ENCODE peak calls at places on chromosomes 11 and 22, in seven cellular contexts. F, Z, O, B, G, V and S are unnamed samples.

GRCh38 chr11:43937434-43938411 is 4.7 kb upstream of the C11orf96 start:
- DNase-seq in F (peak; percentile 69), Z (no peak), O (peak; percentile 70), B (no peak), G (no peak), V (no peak), S (no peak)

GRCh38 chr11:73314121-73314948 is 6.3 kb downstream of the ARHGEF17 start:
- DNase-seq in F (peak; percentile 33), Z (no peak), O (peak; percentile 80), B (no peak), G (peak; percentile 88), V (no peak), S (no peak)

GRCh38 chr22:17820879-17821439 is 46.7 kb upstream of the BID start:
- DNase-seq in F (no peak), Z (no peak), O (no peak), B (no peak), G (no peak), V (no peak), S (no peak)

GRCh38 chr11:69007978-69008381 is 5.1 kb downstream of the MRGPRF start:
- DNase-seq in F (no peak), Z (no peak), O (peak; percentile 26), B (no peak), G (peak; percentile 82), V (no peak), S (no peak)

GRCh38 chr11:125084761-125085231 is 21.7 kb downstream of the SLC37A2 start:
- DNase-seq in F (no peak), Z (no peak), O (no peak), B (no peak), G (no peak), V (no peak), S (no peak)

GRCh38 chr11:88623536-88623935 is 286.0 kb upstream of the CTSC start:
- DNase-seq in F (no peak), Z (no peak), O (peak; percentile 59), B (no peak), G (no peak), V (no peak), S (no peak)

GRCh38 chr11:73384871-73385692 is 8.9 kb downstream of the RELT start:
- DNase-seq in F (no peak), Z (peak; percentile 60), O (no peak), B (no peak), G (peak; percentile 81), V (no peak), S (no peak)

GRCh38 chr22:50247748-50248147 is 2.9 kb upstream of the TUBGCP6 start:
- DNase-seq in F (no peak), Z (peak; percentile 82), O (peak; percentile 81), B (no peak), G (peak; percentile 84), V (no peak), S (no peak)

GRCh38 chr22:25120761-25121212 is 78.9 kb upstream of the CRYBB3 start:
- DNase-seq in F (no peak), Z (peak; percentile 57), O (no peak), B (no peak), G (peak; percentile 85), V (no peak), S (no peak)

GRCh38 chr11:12114487-12115033 is 4.2 kb downstream of the MICAL2 start:
- DNase-seq in F (no peak), Z (no peak), O (peak; percentile 84), B (no peak), G (no peak), V (no peak), S (no peak)

GRCh38 chr11:112453601-112454577 is 193.2 kb upstream of the PLET1 start:
- DNase-seq in F (peak; percentile 20), Z (peak; percentile 53), O (peak; percentile 52), B (peak; percentile 11), G (no peak), V (no peak), S (no peak)

GRCh38 chr22:37278261-37278660 is 4.0 kb upstream of the CYTH4 start:
- DNase-seq in F (no peak), Z (no peak), O (no peak), B (no peak), G (no peak), V (no peak), S (no peak)

GRCh38 chr11:12777208-12777874 is 103.1 kb downstream of the TEAD1 start:
- DNase-seq in F (peak; percentile 25), Z (no peak), O (peak; percentile 54), B (peak; percentile 51), G (no peak), V (no peak), S (no peak)

GRCh38 chr11:11444027-11444799 is 91.2 kb upstream of the CSNK2A3 start:
- DNase-seq in F (peak; percentile 25), Z (no peak), O (peak; percentile 55), B (no peak), G (no peak), V (no peak), S (no peak)

DNA sequence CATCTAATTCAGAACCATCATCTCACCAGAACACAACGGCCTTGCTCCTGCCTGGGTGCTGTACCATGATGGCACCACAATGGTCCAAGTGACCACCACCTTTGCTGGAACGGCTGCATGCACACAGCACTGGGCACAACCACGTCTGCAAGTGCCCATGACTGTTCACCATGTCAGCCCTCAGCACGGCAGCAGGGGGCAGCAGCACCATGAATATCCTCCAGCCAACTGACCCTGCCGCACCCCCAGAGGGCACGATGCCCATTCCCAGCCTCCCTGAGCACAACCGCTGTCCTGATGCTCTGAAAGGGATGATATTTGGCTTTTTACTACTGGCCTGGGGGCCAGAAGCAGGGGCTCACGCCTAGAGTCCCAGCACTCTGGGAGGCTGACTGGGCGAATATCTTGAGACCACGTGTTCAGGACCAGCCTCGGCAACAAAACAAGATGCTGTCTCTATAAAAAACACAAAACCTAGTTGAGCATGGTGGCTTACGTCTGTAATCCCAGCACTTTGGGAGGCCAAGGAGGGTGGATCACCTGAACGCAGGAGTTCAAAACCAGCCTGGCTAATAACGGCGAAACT is 25.7 kb downstream of the DRD4 start:
- DNase-seq in F (peak; percentile 35), Z (peak; percentile 83), O (peak; percentile 68), B (peak; percentile 20), G (peak; percentile 86), V (peak; percentile 60), S (peak; percentile 25)
- TF ChIP-seq CTCF in F (peak; percentile 78), Z (peak; percentile 66), O (peak; percentile 76), B (peak; percentile 75), G (peak; percentile 72), V (peak; percentile 27), S (peak; percentile 71)

GRCh38 chr11:116458546-116458945 is 314.2 kb downstream of the BUD13 start:
- DNase-seq in F (no peak), Z (no peak), O (no peak), B (no peak), G (no peak), V (no peak), S (no peak)

GRCh38 chr11:116454951-116455350 is 317.8 kb downstream of the BUD13 start:
- DNase-seq in F (no peak), Z (no peak), O (no peak), B (no peak), G (no peak), V (no peak), S (no peak)

GRCh38 chr11:116457336-116458007 is 315.3 kb downstream of the BUD13 start:
- DNase-seq in F (no peak), Z (no peak), O (no peak), B (no peak), G (no peak), V (no peak), S (no peak)

GRCh38 chr11:116452447-116452846 is 320.3 kb downstream of the BUD13 start:
- DNase-seq in F (no peak), Z (no peak), O (no peak), B (no peak), G (no peak), V (no peak), S (no peak)

DNA sequence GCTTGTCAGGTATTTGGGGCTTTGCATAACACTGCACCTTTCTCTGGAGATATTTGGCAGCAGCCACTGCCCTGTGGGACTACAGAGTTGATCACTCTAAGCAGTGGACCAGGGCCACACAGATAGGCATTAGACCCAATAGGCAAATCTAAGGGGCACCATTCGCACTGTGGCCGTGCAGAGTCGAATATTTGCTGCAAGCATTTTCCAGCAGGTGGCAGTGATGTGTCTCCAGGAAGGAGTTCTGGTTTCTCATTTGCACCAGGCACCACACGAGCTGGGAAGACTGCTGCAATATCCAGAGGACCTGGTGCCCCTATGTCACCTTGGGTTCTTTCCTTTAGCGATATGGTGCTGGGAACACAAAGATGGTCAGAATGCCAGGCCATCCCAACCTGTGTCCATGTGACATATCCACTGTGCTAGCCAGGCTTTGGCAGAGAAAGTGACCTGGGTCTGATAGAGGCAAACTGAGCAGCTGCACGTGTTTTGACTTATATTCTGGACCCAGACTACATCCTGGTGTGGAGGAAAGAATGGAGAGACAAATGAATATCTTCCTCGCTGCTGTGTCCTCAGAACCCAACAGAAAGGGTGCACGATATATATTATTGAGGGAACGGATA is 318.7 kb downstream of the BUD13 start:
- DNase-seq in F (peak; percentile 17), Z (peak; percentile 54), O (peak; percentile 51), B (peak; percentile 3), G (no peak), V (peak; percentile 24), S (no peak)
- TF ChIP-seq CTCF in F (peak; percentile 79), Z (peak; percentile 34), O (peak; percentile 67), B (peak; percentile 35), G (peak; percentile 77), V (no peak), S (peak; percentile 15)

GRCh38 chr11:93392862-93393261 is 62.3 kb downstream of the DEUP1 start:
- DNase-seq in F (no peak), Z (no peak), O (peak; percentile 3), B (no peak), G (no peak), V (no peak), S (no peak)

GRCh38 chr11:93393386-93393785 is 62.8 kb downstream of the DEUP1 start:
- DNase-seq in F (no peak), Z (no peak), O (no peak), B (no peak), G (no peak), V (no peak), S (no peak)

DNA sequence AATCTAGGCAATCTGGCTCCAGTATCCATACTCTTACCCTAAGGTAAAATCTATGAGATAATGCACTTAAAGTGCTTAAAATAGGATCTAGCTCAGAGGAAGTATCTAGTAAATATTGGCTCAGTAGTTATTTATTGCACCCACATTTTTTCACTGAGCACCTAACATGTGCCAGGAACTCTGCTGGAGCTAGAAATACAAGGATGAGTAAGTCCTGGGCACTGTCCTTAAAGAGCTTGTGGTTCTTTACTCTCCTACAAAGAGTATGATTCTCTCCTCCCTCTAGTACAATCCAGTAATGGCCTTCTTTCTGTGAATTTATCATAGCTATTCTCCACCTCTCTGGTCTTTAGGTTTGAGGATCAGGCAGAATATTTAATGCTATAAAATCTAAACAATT is 59.2 kb downstream of the DEUP1 start:
- DNase-seq in F (peak; percentile 3), Z (no peak), O (no peak), B (no peak), G (no peak), V (no peak), S (no peak)
- TF ChIP-seq CTCF in F (no peak), Z (no peak), O (no peak), B (no peak), G (no peak), V (no peak), S (no peak)

DNA sequence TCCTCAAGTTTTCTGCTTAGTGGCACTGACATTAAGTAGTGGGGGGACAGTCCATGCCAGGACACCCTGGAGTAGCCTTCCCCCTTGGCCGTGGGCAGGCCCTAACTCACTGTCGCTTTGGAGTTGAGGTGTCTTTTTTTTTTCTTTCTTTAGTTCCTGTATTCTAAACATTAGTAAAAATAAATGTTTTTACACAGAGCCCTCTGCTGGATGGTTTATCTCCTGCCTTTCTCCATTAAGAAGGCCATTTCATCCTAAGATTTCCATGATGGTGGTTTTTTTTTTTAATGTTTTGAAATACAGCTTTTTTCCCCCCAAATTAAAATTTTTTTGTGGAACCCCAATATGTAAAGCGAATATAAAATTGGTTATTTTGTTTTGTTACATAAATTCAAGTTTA is 1.8 kb upstream of the TIGD3 start:
- DNase-seq in F (no peak), Z (no peak), O (peak; percentile 28), B (no peak), G (no peak), V (no peak), S (no peak)
- TF ChIP-seq CTCF in F (peak; percentile 31), Z (no peak), O (peak; percentile 41), B (peak; percentile 34), G (peak; percentile 19), V (no peak), S (no peak)